ENCODE peak calls at places on chromosomes 4 and X, in five cellular contexts. A is fibroblast of lung; O is brain microvascular endothelial cell; V is CD4-positive, CD25-positive, alpha-beta regulatory T cell; Z is H9. T is an unnamed sample.

GRCh38 chr4:158202475-158202874 is 7.8 kb upstream of the TMEM144 start:
- DNase-seq in A (no peak), O (no peak), V (no peak), Z (no peak), T (no peak)

GRCh38 chr4:150316332-150317205 is 238.3 kb downstream of the DCLK2 start:
- DNase-seq in Z (no peak), A (no peak), V (no peak), O (no peak), T (no peak)

GRCh38 chr4:11675051-11675800 is 246.5 kb upstream of the HS3ST1 start:
- DNase-seq in Z (no peak), V (no peak), A (peak; percentile 21), O (no peak), T (no peak)

GRCh38 chr4:113692809-113693411 is 68.6 kb downstream of the CAMK2D start:
- DNase-seq in A (no peak), O (no peak), Z (no peak), V (no peak), T (no peak)

GRCh38 chr4:165872443-165873297 is at the start of gene TLL1:
- DNase-seq in O (no peak), A (peak; percentile 31), Z (peak; percentile 34), V (no peak), T (no peak)

GRCh38 chrX:9847071-9847470 is 60.8 kb downstream of the SHROOM2 start:
- DNase-seq in A (peak; percentile 80), Z (no peak), V (no peak), O (peak; percentile 76), T (no peak)

GRCh38 chrX:150062292-150063137 is 124.2 kb upstream of the EOLA2 start:
- DNase-seq in O (peak; percentile 23), Z (no peak), V (no peak), A (peak; percentile 59), T (no peak)

GRCh38 chr4:5797866-5798265 is 86.9 kb downstream of the EVC start:
- DNase-seq in V (no peak), A (no peak), Z (peak; percentile 13), O (no peak), T (no peak)

GRCh38 chr4:57157611-57158137 is 47.5 kb upstream of the IGFBP7 start:
- DNase-seq in V (no peak), Z (no peak), A (no peak), O (no peak), T (no peak)

GRCh38 chr4:7857238-7857701 is 82.4 kb downstream of the AFAP1 start:
- DNase-seq in O (peak; percentile 83), Z (no peak), V (no peak), A (peak; percentile 97), T (no peak)

GRCh38 chr4:93147524-93148212 is 680.9 kb upstream of the ATOH1 start:
- DNase-seq in V (no peak), Z (peak; percentile 79), A (no peak), O (no peak), T (no peak)

GRCh38 chrX:19334945-19335626 is 8.6 kb upstream of the PDHA1 start:
- DNase-seq in O (peak; percentile 9), A (no peak), V (no peak), Z (peak; percentile 35), T (peak; percentile 20)

GRCh38 chrX:133749951-133750350 is 235.4 kb downstream of the GPC3 start:
- DNase-seq in A (no peak), V (no peak), Z (no peak), O (no peak), T (no peak)

GRCh38 chr4:70709551-70710080 is 12.1 kb upstream of the RUFY3 start:
- DNase-seq in V (no peak), Z (no peak), O (no peak), A (peak; percentile 68), T (no peak)

GRCh38 chrX:100512471-100512870 is 72.3 kb upstream of the TNMD start:
- DNase-seq in Z (no peak), V (no peak), A (peak; percentile 0), O (no peak), T (no peak)

GRCh38 chr4:10298681-10299080 is 158.5 kb downstream of the ZNF518B start:
- DNase-seq in A (no peak), O (no peak), Z (no peak), V (no peak), T (no peak)

GRCh38 chr4:80115368-80116181 is 42.5 kb upstream of the ANTXR2 start:
- DNase-seq in O (no peak), A (peak; percentile 60), V (no peak), Z (no peak), T (no peak)

GRCh38 chr4:8219236-8219635 is 20.1 kb downstream of the SH3TC1 start:
- DNase-seq in Z (no peak), O (no peak), V (no peak), A (no peak), T (no peak)

GRCh38 chr4:77804471-77804870 is 14.7 kb downstream of the CNOT6L start:
- DNase-seq in Z (no peak), O (no peak), V (no peak), A (peak; percentile 41), T (no peak)

GRCh38 chr4:30763337-30763736 is 43.2 kb downstream of the PCDH7 start:
- DNase-seq in V (no peak), Z (no peak), A (peak; percentile 82), O (no peak), T (no peak)

GRCh38 chr4:119113033-119113655 is 22.5 kb upstream of the MYOZ2 start:
- DNase-seq in Z (no peak), O (peak; percentile 68), V (no peak), A (peak; percentile 95), T (no peak)

GRCh38 chr4:72216539-72217277 is 184.9 kb downstream of the NPFFR2 start:
- DNase-seq in V (no peak), A (no peak), Z (no peak), O (no peak), T (no peak)

GRCh38 chrX:12974797-12975669 is at the start of gene TMSB4X:
- DNase-seq in A (peak; percentile 76), O (peak; percentile 68), V (peak; percentile 73), Z (peak; percentile 86), T (peak; percentile 76)

GRCh38 chr4:83267121-83267834 is 17.3 kb downstream of the COQ2 start:
- DNase-seq in A (peak; percentile 85), Z (no peak), O (peak; percentile 88), V (no peak), T (no peak)

GRCh38 chr4:7412586-7412975 is 22.1 kb downstream of the PSAPL1 start:
- DNase-seq in O (no peak), V (no peak), Z (peak; percentile 20), A (no peak), T (peak; percentile 18)

GRCh38 chr4:184100297-184100885 is 117.3 kb downstream of the ENPP6 start:
- DNase-seq in O (peak; percentile 5), V (no peak), Z (peak; percentile 68), A (no peak), T (no peak)

GRCh38 chr4:95095352-95095974 is 337.7 kb downstream of the BMPR1B start:
- DNase-seq in Z (no peak), O (peak; percentile 13), A (peak; percentile 50), V (no peak), T (no peak)

GRCh38 chr4:40395908-40396806 is 61.0 kb downstream of the CHRNA9 start:
- DNase-seq in V (no peak), O (no peak), A (peak; percentile 17), Z (no peak), T (no peak)

GRCh38 chr4:24794111-24794860 is 1.1 kb upstream of the SOD3 start:
- DNase-seq in O (peak; percentile 68), A (peak; percentile 86), V (no peak), Z (no peak), T (no peak)

GRCh38 chr4:109169160-109169559 is 133.3 kb downstream of the COL25A1 start:
- DNase-seq in Z (no peak), O (no peak), A (peak; percentile 26), V (no peak), T (no peak)

GRCh38 chrX:54181196-54181953 is 1.7 kb downstream of the FAM120C start:
- DNase-seq in Z (no peak), A (peak; percentile 76), V (no peak), O (no peak), T (no peak)

GRCh38 chr4:119632216-119632615 is 3.6 kb upstream of the PDE5A start:
- DNase-seq in O (peak; percentile 39), Z (no peak), V (no peak), A (peak; percentile 83), T (no peak)

GRCh38 chrX:40030205-40030604 is 67.6 kb downstream of the BCOR start:
- DNase-seq in A (no peak), V (no peak), O (no peak), Z (no peak), T (no peak)

GRCh38 chr4:181933471-181933870 is 309.7 kb upstream of the TENM3 start:
- DNase-seq in V (no peak), Z (no peak), O (no peak), A (peak; percentile 17), T (no peak)

DNA sequence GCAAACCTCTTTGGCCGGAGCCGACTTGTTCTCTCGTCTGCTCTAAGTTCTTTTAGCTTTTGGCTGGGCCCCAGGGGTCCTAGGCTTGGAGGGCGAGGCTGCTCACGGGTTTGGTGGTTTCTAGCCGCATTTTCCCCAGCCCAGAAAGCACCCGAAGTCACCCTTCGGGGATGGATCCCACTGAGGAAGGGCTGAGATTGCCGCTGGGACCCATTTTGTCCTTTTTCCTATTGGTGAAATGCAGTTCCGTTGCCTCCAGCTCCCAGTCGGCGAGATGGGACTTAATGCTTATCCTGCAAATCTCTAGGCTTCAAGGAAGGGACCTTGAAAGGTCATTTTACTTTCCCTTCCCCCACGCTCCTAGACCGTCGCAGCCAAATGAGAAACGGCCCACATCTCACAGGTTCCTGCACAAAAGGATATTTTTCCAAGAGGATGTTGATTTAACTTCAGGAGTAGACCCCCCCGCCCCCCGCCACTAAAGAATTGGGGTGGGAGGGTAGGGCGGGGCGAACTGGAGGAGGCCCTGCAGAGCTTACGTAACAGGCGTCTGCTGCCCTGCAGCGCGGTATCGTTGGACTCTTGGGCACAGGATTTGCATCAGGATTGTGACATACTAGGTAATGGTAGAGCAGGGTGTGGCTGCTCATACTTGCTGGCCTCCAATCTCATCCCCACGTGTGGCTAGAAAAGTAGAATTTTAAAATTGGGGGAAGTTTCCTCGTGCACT is 564 bp downstream of the PGK1 start:
- DNase-seq in V (peak; percentile 23), Z (no peak), O (no peak), A (peak; percentile 43), T (peak; percentile 9)
- H3K27ac ChIP-seq in V (peak overlapping the region; percentile 93), Z (no peak overlapping the region), O (peak overlapping the region; percentile 87), A (peak overlapping the region; percentile 95), T (peak overlapping the region; percentile 98)

DNA sequence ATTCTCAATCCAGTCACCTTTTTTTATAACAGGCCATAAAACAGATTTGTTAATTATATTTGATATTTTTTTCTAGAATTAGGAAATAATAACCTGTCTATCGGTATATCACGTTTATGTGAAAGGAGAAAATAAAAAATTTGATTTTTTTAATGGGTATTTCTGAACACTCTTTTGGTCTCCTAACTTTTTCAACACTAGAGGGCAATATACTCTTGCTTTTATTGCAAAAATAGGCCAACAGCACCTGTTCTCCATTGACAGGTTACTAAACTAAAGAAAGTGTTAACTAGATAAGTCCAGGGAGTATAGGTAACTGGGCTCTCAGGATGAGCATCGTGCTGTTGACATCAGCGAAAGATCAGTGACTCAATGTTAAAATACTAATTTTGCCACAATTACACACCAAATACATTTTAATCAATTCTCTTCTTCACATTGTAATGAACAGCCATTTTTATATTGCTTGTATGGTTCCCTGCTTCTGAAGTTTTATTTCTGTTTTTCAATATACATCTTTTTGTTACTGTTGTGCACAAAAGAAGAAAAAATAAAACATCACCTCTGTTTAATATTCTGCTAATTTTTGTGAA is 22.8 kb downstream of the NDST4 start:
- DNase-seq in O (no peak), Z (no peak), A (peak; percentile 7), V (no peak), T (no peak)
- H3K27ac ChIP-seq in O (no peak overlapping the region), Z (no peak overlapping the region), A (no peak overlapping the region), V (no peak overlapping the region), T (no peak overlapping the region)

GRCh38 chrX:154351183-154352011 is 23.0 kb downstream of the FLNA start:
- DNase-seq in A (no peak), V (no peak), Z (no peak), O (no peak), T (peak; percentile 77)
- H3K27ac ChIP-seq in A (no peak overlapping the region), V (peak overlapping the region; percentile 68), Z (no peak overlapping the region), O (no peak overlapping the region), T (peak overlapping the region; percentile 47)

GRCh38 chrX:152941328-152942111 is 43.7 kb downstream of the ZNF185 start:
- DNase-seq in O (peak; percentile 82), A (peak; percentile 86), Z (peak; percentile 89), V (peak; percentile 80), T (peak; percentile 93)
- H3K27ac ChIP-seq in O (peak overlapping the region; percentile 29), A (peak overlapping the region; percentile 67), Z (no peak overlapping the region), V (peak overlapping the region; percentile 69), T (peak overlapping the region; percentile 9)